ENCODE peak calls at places on chromosomes 16 and 17, in seven cellular contexts. H, K, M, V, Q, O and P are unnamed samples.

GRCh38 chr16:30028438-30029093 is 2.5 kb downstream of the TLCD3B start:
- DNase-seq in M (no peak), O (peak), V (no peak), K (no peak), H (no peak), Q (peak), P (no peak)

GRCh38 chr16:12613131-12613991 is 190.3 kb downstream of the CPPED1 start:
- DNase-seq in M (no peak), K (peak), O (no peak), H (no peak), V (peak), Q (peak), P (no peak)

GRCh38 chr17:60390881-60391418 is 983 bp downstream of the USP32 start:
- DNase-seq in Q (peak), V (peak), K (no peak), O (peak), H (no peak), M (peak), P (no peak)

GRCh38 chr16:49460786-49461470 is 87.3 kb downstream of the C16orf78 start:
- DNase-seq in V (no peak), H (no peak), O (no peak), Q (no peak), M (no peak), K (no peak), P (no peak)

GRCh38 chr16:30951785-30952184 is 2.9 kb downstream of the ORAI3 start:
- DNase-seq in O (no peak), Q (peak), H (no peak), M (no peak), V (no peak), K (no peak), P (no peak)

GRCh38 chr16:25014500-25015147 is 545 bp downstream of the ARHGAP17 start:
- DNase-seq in Q (peak), O (peak), K (peak), V (peak), H (peak), M (no peak), P (no peak)

GRCh38 chr16:67542464-67542863 is 13.8 kb downstream of the RIPOR1 start:
- DNase-seq in K (peak), Q (peak), V (peak), M (peak), O (no peak), H (peak), P (no peak)

GRCh38 chr16:77918792-77919707 is 103.3 kb upstream of the CLEC3A start:
- DNase-seq in Q (peak), V (no peak), K (no peak), O (no peak), M (no peak), H (no peak), P (no peak)

GRCh38 chr17:48589831-48590602 is at the start of gene HOXB3:
- DNase-seq in V (no peak), M (no peak), K (no peak), Q (no peak), H (no peak), O (no peak), P (no peak)

GRCh38 chr17:49404371-49404770 is 10.3 kb downstream of the PHB1 start:
- DNase-seq in H (no peak), M (no peak), V (no peak), Q (no peak), O (no peak), K (no peak), P (peak)

GRCh38 chr17:4358154-4358553 is 8.3 kb downstream of the UBE2G1 start:
- DNase-seq in K (no peak), Q (no peak), V (peak), H (no peak), O (no peak), M (no peak), P (no peak)

GRCh38 chr17:57916925-57917858 is 38.0 kb downstream of the CUEDC1 start:
- DNase-seq in O (no peak), K (no peak), Q (peak), H (no peak), V (no peak), M (no peak), P (no peak)

GRCh38 chr16:71837150-71837549 is 8.6 kb upstream of the ATXN1L start:
- DNase-seq in M (no peak), O (no peak), Q (no peak), H (no peak), V (no peak), K (no peak), P (no peak)

GRCh38 chr16:70739389-70739788 is 53.5 kb upstream of the MTSS2 start:
- DNase-seq in O (no peak), V (no peak), Q (no peak), M (no peak), K (no peak), H (no peak), P (no peak)

GRCh38 chr16:31125844-31126243 is 8.4 kb downstream of the KAT8 start:
- DNase-seq in V (no peak), K (no peak), Q (no peak), H (no peak), M (no peak), O (no peak), P (no peak)

GRCh38 chr17:40382251-40382650 is 17.7 kb upstream of the GJD3 start:
- DNase-seq in H (no peak), M (no peak), K (no peak), Q (no peak), V (no peak), O (no peak), P (no peak)

GRCh38 chr16:16120044-16120381 is 103.3 kb downstream of the ABCC6 start:
- DNase-seq in K (no peak), V (no peak), H (no peak), M (no peak), O (no peak), Q (no peak), P (no peak)

GRCh38 chr16:73047536-73048291 is at the start of gene ZFHX3:
- DNase-seq in V (peak), Q (peak), O (no peak), M (peak), H (no peak), K (no peak), P (no peak)

GRCh38 chr17:8935194-8935593 is 30.3 kb downstream of the PIK3R5 start:
- DNase-seq in H (no peak), V (peak), M (no peak), K (no peak), Q (peak), O (no peak), P (no peak)

GRCh38 chr16:89949121-89949742 is 677 bp downstream of the DEF8 start:
- DNase-seq in Q (no peak), O (no peak), K (no peak), M (no peak), H (no peak), V (no peak), P (no peak)